ENCODE peak calls at places on chromosomes 6 and 20, in four cellular contexts. G is left lung, D is cardiac muscle cell, X is upper lobe of right lung. U is an unnamed sample.

GRCh38 chr6:161508341-161508740 is 234.5 kb upstream of the AGPAT4 start:
- DNase-seq in X (no peak), D (no peak), G (no peak), U (no peak)

GRCh38 chr6:8337147-8337546 is 98.2 kb downstream of the SLC35B3 start:
- DNase-seq in D (no peak), G (no peak), X (no peak), U (no peak)

GRCh38 chr6:156729248-156729647 is 47.9 kb upstream of the ARID1B start:
- DNase-seq in D (no peak), G (no peak), X (no peak), U (peak; percentile 14)

GRCh38 chr6:156396791-156397418 is 380.3 kb upstream of the ARID1B start:
- DNase-seq in G (peak; percentile 77), D (no peak), X (no peak), U (no peak)

GRCh38 chr6:160101262-160102205 is 20.1 kb upstream of the SLC22A1 start:
- DNase-seq in X (peak; percentile 66), G (no peak), D (no peak), U (no peak)

GRCh38 chr6:53527249-53527765 is 17.6 kb downstream of the GCLC start:
- DNase-seq in D (no peak), X (no peak), G (no peak), U (no peak)

GRCh38 chr6:30767158-30767943 is 23.0 kb upstream of the IER3 start:
- DNase-seq in D (no peak), G (no peak), X (no peak), U (no peak)

GRCh38 chr6:124964084-124964763 is 2.0 kb downstream of the RNF217 start:
- DNase-seq in G (no peak), D (no peak), X (no peak), U (no peak)

GRCh38 chr20:37276494-37277252 is 12.8 kb upstream of the MANBAL start:
- DNase-seq in D (no peak), G (no peak), X (no peak), U (peak; percentile 71)

GRCh38 chr20:32164984-32165735 is 42.4 kb downstream of the PLAGL2 start:
- DNase-seq in G (no peak), D (no peak), X (peak; percentile 46), U (no peak)

GRCh38 chr6:34182751-34183531 is 37.1 kb upstream of the GRM4 start:
- DNase-seq in G (no peak), D (no peak), X (peak; percentile 63), U (no peak)

GRCh38 chr6:136173519-136174507 is 76.3 kb downstream of the MTFR2 start:
- DNase-seq in D (no peak), X (no peak), G (no peak), U (no peak)

GRCh38 chr6:107803957-107804356 is 20.2 kb downstream of the SCML4 start:
- DNase-seq in D (peak; percentile 26), X (no peak), G (no peak), U (no peak)

GRCh38 chr20:44208770-44209169 is 1.8 kb downstream of the OSER1 start:
- DNase-seq in D (no peak), G (no peak), X (no peak), U (no peak)

GRCh38 chr6:26363882-26364825 is 844 bp upstream of the BTN3A2 start:
- DNase-seq in X (no peak), G (no peak), D (no peak), U (peak; percentile 14)

GRCh38 chr20:57629976-57630525 is 9.8 kb upstream of the ZBP1 start:
- DNase-seq in G (no peak), D (no peak), X (peak; percentile 62), U (no peak)

GRCh38 chr20:21522479-21523397 is 8.9 kb upstream of the NKX2-2 start:
- DNase-seq in X (no peak), D (no peak), G (peak; percentile 76), U (no peak)

GRCh38 chr6:33410711-33411631 is at the start of gene PHF1:
- DNase-seq in D (peak; percentile 67), G (peak; percentile 90), X (no peak), U (peak; percentile 94)

GRCh38 chr6:3878048-3878666 is 29.0 kb downstream of the FAM50B start:
- DNase-seq in G (no peak), X (no peak), D (no peak), U (no peak)

GRCh38 chr6:130159876-130160415 is 62.8 kb downstream of the SAMD3 start:
- DNase-seq in X (no peak), G (no peak), D (no peak), U (no peak)

GRCh38 chr6:8623441-8623840 is 188.1 kb upstream of the SLC35B3 start:
- DNase-seq in G (no peak), D (no peak), X (no peak), U (no peak)

GRCh38 chr6:166769648-166770047 is 142.6 kb upstream of the RPS6KA2 start:
- DNase-seq in X (no peak), D (no peak), G (no peak), U (no peak)

GRCh38 chr20:61649105-61649878 is 397.2 kb downstream of the CDH4 start:
- DNase-seq in D (no peak), G (peak; percentile 62), X (peak; percentile 33), U (no peak)

GRCh38 chr6:163520956-163521355 is 106.4 kb downstream of the QKI start:
- DNase-seq in X (no peak), D (no peak), G (no peak), U (no peak)

GRCh38 chr6:125163811-125164210 is 10.2 kb downstream of the TPD52L1 start:
- DNase-seq in G (no peak), D (no peak), X (no peak), U (no peak)

GRCh38 chr6:91167846-91168245 is 581.0 kb upstream of the MAP3K7 start:
- DNase-seq in X (no peak), D (no peak), G (no peak), U (no peak)

GRCh38 chr20:47735412-47736400 is 49.6 kb downstream of the SULF2 start:
- DNase-seq in D (no peak), G (peak; percentile 90), X (peak; percentile 79), U (no peak)

GRCh38 chr6:56481957-56482356 is 160.7 kb downstream of the DST start:
- DNase-seq in G (no peak), X (no peak), D (no peak), U (no peak)

GRCh38 chr6:168525114-168525513 is 84.1 kb downstream of the SMOC2 start:
- DNase-seq in X (no peak), G (no peak), D (no peak), U (no peak)
- H3K27ac ChIP-seq in X (no peak overlapping the region), G (no peak overlapping the region), D (no peak overlapping the region), U (no peak overlapping the region)

GRCh38 chr20:8020314-8021079 is 936 bp upstream of the TMX4 start:
- DNase-seq in D (no peak), G (no peak), X (no peak), U (no peak)

GRCh38 chr20:8021541-8022269 is 2.1 kb upstream of the TMX4 start:
- DNase-seq in D (no peak), X (no peak), G (no peak), U (no peak)

GRCh38 chr20:8019998-8020247 is 362 bp upstream of the TMX4 start:
- DNase-seq in X (no peak), D (no peak), G (no peak), U (no peak)

GRCh38 chr20:8018928-8019177 is 708 bp downstream of the TMX4 start:
- DNase-seq in X (no peak), D (peak; percentile 53), G (no peak), U (no peak)

DNA sequence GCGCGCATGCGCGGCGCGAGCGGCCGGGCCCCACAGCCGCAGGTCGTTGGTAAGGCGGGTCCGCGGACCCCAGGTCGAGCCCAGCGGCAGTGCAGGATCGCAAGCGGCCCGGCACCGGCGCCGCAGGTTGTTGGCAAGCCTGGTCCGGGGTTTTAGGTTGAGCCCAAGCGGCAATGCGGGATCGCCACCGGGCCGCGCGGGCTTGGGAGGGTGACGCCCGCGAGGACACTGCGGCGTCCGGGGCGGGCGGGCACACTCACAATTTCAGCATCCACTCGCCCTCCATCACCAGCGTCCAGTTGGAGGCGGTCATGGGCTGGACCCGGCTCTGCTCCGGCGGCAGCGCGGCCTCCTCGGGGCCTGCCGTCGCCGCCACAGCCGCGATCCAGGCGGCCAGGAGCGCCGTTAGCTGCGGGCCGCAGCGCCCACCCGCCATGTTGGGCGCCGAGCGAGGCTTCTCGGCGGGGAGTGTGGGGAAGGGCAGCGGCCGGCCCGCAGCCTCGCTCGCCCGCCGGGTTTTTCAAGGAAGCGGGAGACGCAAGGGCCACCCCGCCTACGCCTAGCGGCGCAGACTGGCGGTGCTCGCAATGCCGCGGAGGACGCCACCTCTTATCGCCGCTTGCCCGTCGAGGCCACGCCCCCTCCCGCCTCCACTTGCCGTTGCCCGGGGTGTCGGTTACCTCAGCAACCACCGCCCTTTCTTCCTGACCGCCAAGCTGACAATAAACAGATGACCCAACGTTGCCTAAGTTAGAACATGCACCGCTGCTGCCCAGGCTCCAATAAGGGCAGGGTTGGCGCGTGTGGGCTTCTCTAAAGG is at the start of gene TMX4:
- DNase-seq in X (peak; percentile 100), D (peak; percentile 98), G (peak; percentile 100), U (peak; percentile 97)
- TF ChIP-seq CTCF in X (peak; percentile 49), D (peak; percentile 38), G (peak; percentile 21), U (peak; percentile 72)

DNA sequence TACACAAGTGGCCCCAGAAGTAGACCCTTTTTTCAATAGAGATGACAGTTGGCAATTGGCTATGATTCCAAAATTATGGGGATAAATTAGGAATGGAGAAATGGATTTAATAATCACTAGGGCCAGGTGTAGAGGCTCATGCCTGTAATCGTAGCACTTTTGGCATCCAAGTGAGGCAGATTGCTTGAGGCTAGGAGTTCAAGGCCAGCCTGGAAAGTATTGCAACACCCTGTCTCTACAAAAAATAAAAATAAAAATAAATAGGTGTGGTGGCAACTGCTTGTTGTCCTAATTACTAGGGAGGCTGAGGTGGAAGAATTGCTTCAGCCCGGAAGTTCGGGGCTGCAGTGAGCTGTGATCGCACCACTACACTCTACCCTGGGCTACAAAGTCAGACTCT is 60.0 kb downstream of the BMP2 start:
- DNase-seq in X (no peak), G (no peak), D (no peak), U (no peak)
- H3K27ac ChIP-seq in X (no peak overlapping the region), G (no peak overlapping the region), D (no peak overlapping the region), U (no peak overlapping the region)

GRCh38 chr20:59525500-59526241 is 78.7 kb upstream of the PHACTR3 start:
- DNase-seq in X (peak; percentile 72), D (peak; percentile 86), G (peak; percentile 81), U (peak; percentile 78)

GRCh38 chr20:59520814-59521213 is 83.5 kb upstream of the PHACTR3 start:
- DNase-seq in G (no peak), X (no peak), D (no peak), U (no peak)

DNA sequence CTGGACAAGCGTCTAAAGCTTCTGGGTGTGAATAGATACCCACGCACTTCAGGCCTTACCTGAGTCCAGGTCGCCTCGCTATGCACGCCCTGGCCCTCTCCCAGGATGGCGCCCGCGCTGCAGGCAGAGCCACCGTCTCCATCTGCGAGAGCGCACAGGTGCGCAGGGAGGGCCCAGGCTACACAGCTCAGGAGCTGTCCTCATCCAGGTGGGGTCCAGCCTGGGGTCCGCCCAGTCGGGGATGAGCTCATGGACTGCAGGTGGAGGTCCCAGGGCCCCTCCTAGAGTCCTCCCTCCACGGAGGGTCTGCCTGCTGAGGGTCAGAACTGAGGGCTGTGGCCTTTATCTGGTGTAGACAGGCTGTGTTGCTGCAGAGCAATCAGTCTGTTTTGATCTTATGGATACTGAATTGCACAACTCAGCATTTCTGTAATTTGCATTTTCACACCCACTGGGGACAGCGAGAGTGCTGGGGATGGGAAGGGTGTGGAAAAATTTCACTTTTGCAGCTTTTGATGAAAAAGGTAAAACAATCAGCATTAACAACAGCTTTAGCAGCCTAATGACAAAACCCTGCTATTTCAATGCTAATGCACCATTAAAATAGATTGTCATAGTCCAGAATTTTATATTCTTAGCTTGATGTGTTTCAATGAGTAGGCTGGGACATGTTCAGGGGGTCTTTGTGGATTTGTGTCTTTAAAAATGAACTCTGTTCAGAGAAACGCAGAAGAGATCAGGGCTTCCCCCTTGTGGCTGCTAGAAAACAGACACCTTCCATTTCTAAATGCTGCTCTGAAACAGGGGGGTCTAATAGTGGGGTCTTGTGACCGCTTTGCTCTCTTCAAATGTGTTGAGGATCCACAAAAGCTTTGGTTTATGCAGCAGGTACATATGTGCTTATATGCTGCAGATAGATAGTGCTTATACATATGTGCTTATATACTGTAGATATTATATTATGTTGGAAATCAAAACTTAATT is 77.8 kb upstream of the PHACTR3 start:
- DNase-seq in D (peak; percentile 17), X (no peak), G (peak; percentile 62), U (no peak)
- TF ChIP-seq CTCF in D (peak; percentile 40), X (peak; percentile 12), G (no peak), U (peak; percentile 33)

U was measured in RWPE1.